ENCODE peak calls at places on chromosomes 11 and 22, in four cellular contexts. I is endothelial cell; O is CD8-positive, alpha-beta T cell; E is A549. T is an unnamed sample.
A peak's percentile ranks its signal among the peaks of the same experiment; 100 is the strongest.

GRCh38 chr22:45208993-45209838 is 31.5 kb downstream of the KIAA0930 start:
- DNase-seq in I (peak; percentile 57), O (peak; percentile 39), E (no peak), T (no peak)

GRCh38 chr11:64717268-64717578 is 5.8 kb downstream of the NRXN2 start:
- DNase-seq in I (no peak), O (no peak), E (no peak), T (no peak)

GRCh38 chr22:27107005-27107404 is 449.6 kb downstream of the MIAT start:
- DNase-seq in I (no peak), O (no peak), E (no peak), T (no peak)

GRCh38 chr11:70005107-70005818 is 72.9 kb upstream of the ANO1 start:
- DNase-seq in I (no peak), O (no peak), E (no peak), T (no peak)

GRCh38 chr11:28966951-28967350 is 858.8 kb downstream of the METTL15 start:
- DNase-seq in I (no peak), O (no peak), E (no peak), T (no peak)

GRCh38 chr11:115682901-115683300 is 178.7 kb upstream of the CADM1 start:
- DNase-seq in I (no peak), O (no peak), E (no peak), T (no peak)

GRCh38 chr11:102495161-102496042 is 35.1 kb downstream of the MMP7 start:
- DNase-seq in I (peak; percentile 49), O (peak; percentile 58), E (peak; percentile 41), T (no peak)

GRCh38 chr22:38706101-38706884 is 549 bp downstream of the GTPBP1 start:
- DNase-seq in I (peak; percentile 52), O (peak; percentile 30), E (no peak), T (peak; percentile 44)

GRCh38 chr11:32068134-32068533 is 22.7 kb upstream of the RCN1 start:
- DNase-seq in I (no peak), O (no peak), E (no peak), T (no peak)

GRCh38 chr11:2247496-2247895 is 22.9 kb downstream of the ASCL2 start:
- DNase-seq in I (no peak), O (no peak), E (no peak), T (no peak)

GRCh38 chr11:12693075-12693473 is 18.9 kb downstream of the TEAD1 start:
- DNase-seq in I (no peak), O (no peak), E (no peak), T (no peak)

GRCh38 chr22:47575291-47575690 is 812.8 kb downstream of the TBC1D22A start:
- DNase-seq in I (no peak), O (no peak), E (no peak), T (no peak)

GRCh38 chr11:13339196-13340153 is 61.9 kb downstream of the BMAL1 start:
- DNase-seq in I (no peak), O (no peak), E (peak; percentile 83), T (no peak)

GRCh38 chr11:132300283-132300682 is 929.9 kb downstream of the NTM start:
- DNase-seq in I (peak; percentile 15), O (no peak), E (no peak), T (no peak)

GRCh38 chr11:68303982-68304780 is 8.2 kb upstream of the LRP5 start:
- DNase-seq in I (no peak), O (no peak), E (no peak), T (no peak)

GRCh38 chr11:110921742-110922200 is 209.5 kb upstream of the ARHGAP20 start:
- DNase-seq in I (no peak), O (no peak), E (no peak), T (peak; percentile 13)

GRCh38 chr11:122595246-122595645 is 60.3 kb upstream of the UBASH3B start:
- DNase-seq in I (no peak), O (no peak), E (no peak), T (no peak)

GRCh38 chr11:32198053-32198452 is 107.2 kb downstream of the RCN1 start:
- DNase-seq in I (no peak), O (no peak), E (no peak), T (no peak)

GRCh38 chr22:46061431-46062231 is 84.7 kb upstream of the WNT7B start:
- DNase-seq in I (no peak), O (no peak), E (no peak), T (no peak)

GRCh38 chr11:46438211-46438610 is 46.6 kb upstream of the CHRM4 start:
- DNase-seq in I (no peak), O (no peak), E (no peak), T (no peak)

GRCh38 chr11:61102667-61103491 is 590 bp downstream of the CD5 start:
- DNase-seq in I (no peak), O (no peak), E (no peak), T (no peak)

GRCh38 chr11:96054870-96055705 is 131.2 kb upstream of the MTMR2 start:
- DNase-seq in I (no peak), O (no peak), E (peak; percentile 7), T (no peak)

GRCh38 chr11:96055706-96056387 is 131.9 kb upstream of the MTMR2 start:
- DNase-seq in I (no peak), O (peak; percentile 40), E (no peak), T (no peak)

GRCh38 chr11:96050435-96051182 is 126.7 kb upstream of the MTMR2 start:
- DNase-seq in I (no peak), O (no peak), E (no peak), T (no peak)

GRCh38 chr11:96051820-96052219 is 127.9 kb upstream of the MTMR2 start:
- DNase-seq in I (no peak), O (no peak), E (no peak), T (no peak)

GRCh38 chr11:96052921-96053631 is 129.2 kb upstream of the MTMR2 start:
- DNase-seq in I (no peak), O (no peak), E (no peak), T (no peak)
- TF ChIP-seq CTCF in I (no peak), O (no peak), E (no peak), T (no peak)

GRCh38 chr11:135074397-135074998 is 662.5 kb upstream of the B3GAT1 start:
- DNase-seq in I (no peak), O (no peak), E (no peak), T (no peak)
- TF ChIP-seq CTCF in I (no peak), O (no peak), E (no peak), T (no peak)

GRCh38 chr11:45260047-45260446 is 26.1 kb downstream of the SYT13 start:
- DNase-seq in I (no peak), O (no peak), E (no peak), T (no peak)

GRCh38 chr11:45262900-45263299 is 23.2 kb downstream of the SYT13 start:
- DNase-seq in I (no peak), O (no peak), E (no peak), T (no peak)

GRCh38 chr11:45264839-45265515 is 21.2 kb downstream of the SYT13 start:
- DNase-seq in I (no peak), O (no peak), E (peak; percentile 91), T (no peak)

GRCh38 chr11:45263773-45264172 is 22.4 kb downstream of the SYT13 start:
- DNase-seq in I (no peak), O (no peak), E (no peak), T (no peak)

DNA sequence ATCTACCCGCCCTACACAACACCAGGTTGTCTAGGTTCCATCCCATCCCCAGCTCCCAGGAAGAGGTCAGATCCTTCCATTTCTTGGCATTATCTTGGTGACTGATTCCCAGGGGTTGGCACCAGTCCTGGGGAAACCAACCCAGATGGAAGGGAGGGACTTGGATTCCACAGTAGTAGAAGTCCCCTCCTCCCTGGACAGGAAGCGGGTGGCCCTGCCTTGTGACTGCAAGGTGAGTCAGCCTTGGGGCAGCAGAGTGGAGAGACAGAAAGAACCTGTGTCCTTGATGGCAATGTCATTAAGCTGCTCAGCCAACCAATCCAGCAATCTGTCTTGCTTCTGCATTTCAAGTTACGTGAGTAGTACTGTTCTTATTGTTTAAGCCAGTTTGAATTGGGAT is 26.5 kb downstream of the SYT13 start:
- DNase-seq in I (no peak), O (no peak), E (peak; percentile 31), T (no peak)
- TF ChIP-seq CTCF in I (no peak), O (no peak), E (no peak), T (no peak)

GRCh38 chr11:17352925-17353227 is 1.3 kb downstream of the NCR3LG1 start:
- DNase-seq in I (peak; percentile 11), O (peak; percentile 44), E (peak; percentile 63), T (peak; percentile 13)

GRCh38 chr11:17351171-17351509 is 460 bp upstream of the NCR3LG1 start:
- DNase-seq in I (no peak), O (no peak), E (no peak), T (no peak)

GRCh38 chr11:17350455-17351170 is 987 bp upstream of the NCR3LG1 start:
- DNase-seq in I (no peak), O (no peak), E (no peak), T (no peak)

GRCh38 chr11:17353228-17354021 is 1.8 kb downstream of the NCR3LG1 start:
- DNase-seq in I (peak; percentile 52), O (peak; percentile 61), E (peak; percentile 60), T (peak; percentile 40)

GRCh38 chr11:17351510-17352176 is at the start of gene NCR3LG1:
- DNase-seq in I (peak; percentile 28), O (peak; percentile 73), E (peak; percentile 38), T (no peak)
- TF ChIP-seq CTCF in I (no peak), O (no peak), E (no peak), T (no peak)

GRCh38 chr11:27717377-27717776 is 17.1 kb upstream of the BDNF start:
- DNase-seq in I (no peak), O (no peak), E (peak; percentile 58), T (no peak)

GRCh38 chr11:27716216-27716615 is 16.0 kb upstream of the BDNF start:
- DNase-seq in I (no peak), O (no peak), E (no peak), T (no peak)

GRCh38 chr11:27718346-27718852 is 18.1 kb upstream of the BDNF start:
- DNase-seq in I (peak; percentile 24), O (no peak), E (peak; percentile 76), T (peak; percentile 15)

GRCh38 chr11:27717801-27718229 is 17.6 kb upstream of the BDNF start:
- DNase-seq in I (no peak), O (no peak), E (no peak), T (no peak)

DNA sequence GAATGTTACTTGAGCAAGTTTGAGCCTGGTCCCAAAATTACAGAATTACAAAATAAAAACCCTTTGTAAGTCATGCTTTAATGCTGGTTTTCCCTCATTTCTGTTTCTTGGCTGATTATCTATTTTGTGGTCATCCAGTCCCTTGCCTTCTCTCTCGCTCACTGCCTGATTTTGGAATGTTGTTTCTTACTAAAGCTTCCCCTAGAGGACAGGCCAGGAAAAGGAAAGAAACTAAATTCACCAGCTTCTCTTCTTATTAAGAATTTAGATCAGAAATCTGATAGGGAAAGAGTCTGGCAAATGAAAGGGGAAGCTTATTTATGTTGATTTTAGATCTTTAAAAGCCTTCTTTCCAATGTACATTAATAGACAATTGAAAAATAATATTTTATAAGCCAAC is 16.6 kb upstream of the BDNF start:
- DNase-seq in I (no peak), O (no peak), E (no peak), T (no peak)
- TF ChIP-seq CTCF in I (no peak), O (no peak), E (no peak), T (no peak)

DNA sequence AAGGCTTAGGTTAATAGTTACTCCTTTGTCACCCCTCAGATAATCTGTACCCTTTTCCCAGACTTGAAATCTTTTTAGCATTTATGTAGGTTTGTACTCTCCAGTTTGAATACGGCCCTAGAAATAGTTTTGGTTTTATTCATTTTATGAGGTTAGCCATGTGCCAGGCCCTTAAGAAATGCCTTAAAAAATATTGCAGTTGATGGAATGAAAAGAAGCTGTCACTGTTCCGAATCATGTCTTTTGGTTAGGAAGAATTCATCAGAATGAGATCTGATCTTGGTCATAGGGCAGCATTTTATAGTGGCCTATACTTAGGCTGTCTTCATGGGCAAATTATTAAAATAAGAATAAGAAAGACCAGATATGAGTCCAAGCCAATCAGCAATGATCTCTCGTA is 14.8 kb upstream of the PRSS23 start:
- DNase-seq in I (no peak), O (no peak), E (no peak), T (no peak)
- TF ChIP-seq CTCF in I (no peak), O (no peak), E (no peak), T (no peak)

GRCh38 chr22:22684605-22685561 is 40.5 kb downstream of the GGTLC2 start:
- DNase-seq in I (peak; percentile 57), O (no peak), E (no peak), T (peak; percentile 37)
- TF ChIP-seq CTCF in I (peak; percentile 33), O (no peak), E (peak; percentile 54), T (peak; percentile 61)

T was measured in progenitor cell of endocrine pancreas.